ENCODE peak calls at places on chromosomes 5 and 9, in four cellular contexts. One of them, this sample, is unnamed.

GRCh38 chr9:118595719-118596305 is 773.4 kb downstream of the BRINP1 start:
- DNase-seq in stimulated activated CD8-positive, alpha-beta memory T cell treated with anti-CD3 and anti-CD28 coated beads, Interleukin-7, amount 100 ng/mL, for 4 hours: no peak
- DNase-seq in NCI-H2029: peak
- DNase-seq in ecto neural progenitor cell: peak
- DNase-seq in this sample: no peak

GRCh38 chr5:179231309-179231708 is 114.0 kb downstream of the ADAMTS2 start:
- DNase-seq in stimulated activated CD8-positive, alpha-beta memory T cell treated with anti-CD3 and anti-CD28 coated beads, Interleukin-7, amount 100 ng/mL, for 4 hours: no peak
- DNase-seq in NCI-H2029: no peak
- DNase-seq in ecto neural progenitor cell: peak
- DNase-seq in this sample: no peak

GRCh38 chr9:36488322-36488838 is 84.3 kb upstream of the MELK start:
- DNase-seq in stimulated activated CD8-positive, alpha-beta memory T cell treated with anti-CD3 and anti-CD28 coated beads, Interleukin-7, amount 100 ng/mL, for 4 hours: no peak
- DNase-seq in NCI-H2029: no peak
- DNase-seq in ecto neural progenitor cell: no peak
- DNase-seq in this sample: peak

GRCh38 chr5:73998496-73998895 is 372.5 kb downstream of the ARHGEF28 start:
- DNase-seq in stimulated activated CD8-positive, alpha-beta memory T cell treated with anti-CD3 and anti-CD28 coated beads, Interleukin-7, amount 100 ng/mL, for 4 hours: no peak
- DNase-seq in NCI-H2029: peak
- DNase-seq in ecto neural progenitor cell: no peak
- DNase-seq in this sample: no peak

GRCh38 chr9:116153765-116154333 is at the start of gene PAPPA:
- DNase-seq in stimulated activated CD8-positive, alpha-beta memory T cell treated with anti-CD3 and anti-CD28 coated beads, Interleukin-7, amount 100 ng/mL, for 4 hours: no peak
- DNase-seq in NCI-H2029: no peak
- DNase-seq in ecto neural progenitor cell: peak
- DNase-seq in this sample: no peak

GRCh38 chr9:83281306-83282255 is 218.6 kb upstream of the RASEF start:
- DNase-seq in stimulated activated CD8-positive, alpha-beta memory T cell treated with anti-CD3 and anti-CD28 coated beads, Interleukin-7, amount 100 ng/mL, for 4 hours: no peak
- DNase-seq in NCI-H2029: peak
- DNase-seq in ecto neural progenitor cell: no peak
- DNase-seq in this sample: no peak

GRCh38 chr5:132489871-132490483 is 596 bp downstream of the IRF1 start:
- DNase-seq in stimulated activated CD8-positive, alpha-beta memory T cell treated with anti-CD3 and anti-CD28 coated beads, Interleukin-7, amount 100 ng/mL, for 4 hours: no peak
- DNase-seq in NCI-H2029: no peak
- DNase-seq in ecto neural progenitor cell: peak
- DNase-seq in this sample: peak

GRCh38 chr5:102638912-102639652 is 116.0 kb upstream of the PAM start:
- DNase-seq in stimulated activated CD8-positive, alpha-beta memory T cell treated with anti-CD3 and anti-CD28 coated beads, Interleukin-7, amount 100 ng/mL, for 4 hours: no peak
- DNase-seq in NCI-H2029: peak
- DNase-seq in ecto neural progenitor cell: no peak
- DNase-seq in this sample: no peak

GRCh38 chr9:133275105-133276000 is at the start of gene ABO:
- DNase-seq in stimulated activated CD8-positive, alpha-beta memory T cell treated with anti-CD3 and anti-CD28 coated beads, Interleukin-7, amount 100 ng/mL, for 4 hours: no peak
- DNase-seq in NCI-H2029: no peak
- DNase-seq in ecto neural progenitor cell: no peak
- DNase-seq in this sample: no peak

GRCh38 chr5:54673523-54674225 is 156.1 kb downstream of the SNX18 start:
- DNase-seq in stimulated activated CD8-positive, alpha-beta memory T cell treated with anti-CD3 and anti-CD28 coated beads, Interleukin-7, amount 100 ng/mL, for 4 hours: peak
- DNase-seq in NCI-H2029: no peak
- DNase-seq in ecto neural progenitor cell: no peak
- DNase-seq in this sample: peak

GRCh38 chr9:37529111-37529510 is 43.4 kb downstream of the POLR1E start:
- DNase-seq in stimulated activated CD8-positive, alpha-beta memory T cell treated with anti-CD3 and anti-CD28 coated beads, Interleukin-7, amount 100 ng/mL, for 4 hours: peak
- DNase-seq in NCI-H2029: peak
- DNase-seq in ecto neural progenitor cell: no peak
- DNase-seq in this sample: no peak

This sample was measured in vagina.